ENCODE peak calls at places on chromosomes 11 and 22, in ten cellular contexts. One of them, this sample, is unnamed. For H3K36me3, the result is how much of the 10 kb centered on the place peaks cover.

GRCh38 chr11:69982675-69983570 is 95.2 kb upstream of the ANO1 start:
- DNase-seq in colonic mucosa: no peak
- DNase-seq in CD4-positive, alpha-beta memory T cell: no peak
- DNase-seq in hepatocyte: no peak
- DNase-seq in mesenchymal stem cell: no peak
- DNase-seq in HCT116: no peak
- DNase-seq in ovary: no peak
- DNase-seq in naive thymus-derived CD4-positive, alpha-beta T cell: no peak
- DNase-seq in neuronal stem cell: no peak
- DNase-seq in body of pancreas: no peak
- DNase-seq in this sample: no peak

GRCh38 chr11:60971520-60971919 is at the start of gene CD6:
- DNase-seq in colonic mucosa: no peak
- DNase-seq in hepatocyte: no peak
- DNase-seq in naive thymus-derived CD4-positive, alpha-beta T cell: peak
- DNase-seq in neuronal stem cell: no peak
- DNase-seq in HCT116: no peak
- DNase-seq in mesenchymal stem cell: no peak
- DNase-seq in body of pancreas: no peak
- DNase-seq in ovary: no peak
- DNase-seq in CD4-positive, alpha-beta memory T cell: peak
- DNase-seq in this sample: no peak

GRCh38 chr22:44620841-44621382 is 81.1 kb upstream of the PRR5 start:
- DNase-seq in mesenchymal stem cell: no peak
- DNase-seq in neuronal stem cell: no peak
- DNase-seq in CD4-positive, alpha-beta memory T cell: no peak
- DNase-seq in naive thymus-derived CD4-positive, alpha-beta T cell: no peak
- DNase-seq in colonic mucosa: no peak
- DNase-seq in HCT116: no peak
- DNase-seq in body of pancreas: no peak
- DNase-seq in ovary: no peak
- DNase-seq in hepatocyte: no peak
- DNase-seq in this sample: no peak

GRCh38 chr11:10930224-10930960 is 72.5 kb upstream of the ZBED5 start:
- DNase-seq in ovary: no peak
- DNase-seq in HCT116: no peak
- DNase-seq in naive thymus-derived CD4-positive, alpha-beta T cell: no peak
- DNase-seq in neuronal stem cell: no peak
- DNase-seq in body of pancreas: no peak
- DNase-seq in mesenchymal stem cell: peak
- DNase-seq in colonic mucosa: peak
- DNase-seq in CD4-positive, alpha-beta memory T cell: peak
- DNase-seq in hepatocyte: no peak
- DNase-seq in this sample: no peak

GRCh38 chr22:23212061-23213030 is 32.0 kb downstream of the BCR start:
- DNase-seq in colonic mucosa: no peak
- DNase-seq in HCT116: no peak
- DNase-seq in naive thymus-derived CD4-positive, alpha-beta T cell: no peak
- DNase-seq in body of pancreas: no peak
- DNase-seq in mesenchymal stem cell: no peak
- DNase-seq in ovary: no peak
- DNase-seq in CD4-positive, alpha-beta memory T cell: no peak
- DNase-seq in neuronal stem cell: no peak
- DNase-seq in hepatocyte: no peak
- DNase-seq in this sample: peak

GRCh38 chr22:35071784-35072183 is 5.8 kb downstream of the ISX start:
- DNase-seq in CD4-positive, alpha-beta memory T cell: no peak
- DNase-seq in colonic mucosa: peak
- DNase-seq in mesenchymal stem cell: no peak
- DNase-seq in HCT116: no peak
- DNase-seq in body of pancreas: no peak
- DNase-seq in ovary: no peak
- DNase-seq in neuronal stem cell: no peak
- DNase-seq in hepatocyte: no peak
- DNase-seq in naive thymus-derived CD4-positive, alpha-beta T cell: no peak
- DNase-seq in this sample: no peak

GRCh38 chr11:11659567-11660341 is 37.9 kb upstream of the GALNT18 start:
- DNase-seq in mesenchymal stem cell: no peak
- DNase-seq in hepatocyte: no peak
- DNase-seq in naive thymus-derived CD4-positive, alpha-beta T cell: no peak
- DNase-seq in body of pancreas: no peak
- DNase-seq in colonic mucosa: no peak
- DNase-seq in CD4-positive, alpha-beta memory T cell: no peak
- DNase-seq in HCT116: no peak
- DNase-seq in ovary: no peak
- DNase-seq in neuronal stem cell: no peak
- DNase-seq in this sample: no peak

GRCh38 chr11:108002476-108002875 is 6.2 kb upstream of the CUL5 start:
- DNase-seq in CD4-positive, alpha-beta memory T cell: no peak
- DNase-seq in hepatocyte: no peak
- DNase-seq in colonic mucosa: no peak
- DNase-seq in body of pancreas: no peak
- DNase-seq in mesenchymal stem cell: no peak
- DNase-seq in ovary: no peak
- DNase-seq in neuronal stem cell: no peak
- DNase-seq in naive thymus-derived CD4-positive, alpha-beta T cell: no peak
- DNase-seq in HCT116: no peak
- DNase-seq in this sample: no peak

GRCh38 chr11:125591659-125592304 is 870 bp upstream of the STT3A start:
- DNase-seq in mesenchymal stem cell: no peak
- DNase-seq in body of pancreas: peak
- DNase-seq in HCT116: no peak
- DNase-seq in CD4-positive, alpha-beta memory T cell: no peak
- DNase-seq in naive thymus-derived CD4-positive, alpha-beta T cell: no peak
- DNase-seq in hepatocyte: peak
- DNase-seq in colonic mucosa: peak
- DNase-seq in neuronal stem cell: no peak
- DNase-seq in ovary: peak
- DNase-seq in this sample: peak

GRCh38 chr11:19660076-19660475 is 52.6 kb upstream of the NAV2 start:
- DNase-seq in hepatocyte: peak
- DNase-seq in naive thymus-derived CD4-positive, alpha-beta T cell: no peak
- DNase-seq in CD4-positive, alpha-beta memory T cell: no peak
- DNase-seq in ovary: no peak
- DNase-seq in body of pancreas: no peak
- DNase-seq in HCT116: peak
- DNase-seq in colonic mucosa: no peak
- DNase-seq in mesenchymal stem cell: peak
- DNase-seq in neuronal stem cell: no peak
- DNase-seq in this sample: peak

GRCh38 chr11:21894492-21894891 is 298.4 kb upstream of the ANO5 start:
- DNase-seq in colonic mucosa: no peak
- DNase-seq in body of pancreas: no peak
- DNase-seq in ovary: no peak
- DNase-seq in naive thymus-derived CD4-positive, alpha-beta T cell: no peak
- DNase-seq in CD4-positive, alpha-beta memory T cell: no peak
- DNase-seq in neuronal stem cell: no peak
- DNase-seq in HCT116: no peak
- DNase-seq in hepatocyte: no peak
- DNase-seq in mesenchymal stem cell: no peak
- DNase-seq in this sample: no peak

GRCh38 chr11:75387742-75388294 is 11.5 kb upstream of the RPS3 start:
- DNase-seq in CD4-positive, alpha-beta memory T cell: no peak
- DNase-seq in mesenchymal stem cell: no peak
- DNase-seq in ovary: no peak
- DNase-seq in neuronal stem cell: no peak
- DNase-seq in body of pancreas: no peak
- DNase-seq in colonic mucosa: no peak
- DNase-seq in HCT116: no peak
- DNase-seq in hepatocyte: no peak
- DNase-seq in naive thymus-derived CD4-positive, alpha-beta T cell: no peak
- DNase-seq in this sample: no peak

GRCh38 chr22:33921576-33922181 is 1.4 kb upstream of the LARGE1 start:
- DNase-seq in colonic mucosa: peak
- DNase-seq in mesenchymal stem cell: peak
- DNase-seq in hepatocyte: peak
- DNase-seq in naive thymus-derived CD4-positive, alpha-beta T cell: no peak
- DNase-seq in body of pancreas: peak
- DNase-seq in neuronal stem cell: peak
- DNase-seq in CD4-positive, alpha-beta memory T cell: no peak
- DNase-seq in ovary: peak
- DNase-seq in HCT116: no peak
- DNase-seq in this sample: no peak

GRCh38 chr22:20569059-20570058 is 61.9 kb downstream of the MED15 start:
- DNase-seq in hepatocyte: peak
- DNase-seq in colonic mucosa: no peak
- DNase-seq in neuronal stem cell: no peak
- DNase-seq in ovary: peak
- DNase-seq in CD4-positive, alpha-beta memory T cell: peak
- DNase-seq in mesenchymal stem cell: peak
- DNase-seq in naive thymus-derived CD4-positive, alpha-beta T cell: peak
- DNase-seq in HCT116: peak
- DNase-seq in body of pancreas: peak
- DNase-seq in this sample: peak

GRCh38 chr11:103729653-103730052 is 306.8 kb upstream of the DDI1 start:
- DNase-seq in naive thymus-derived CD4-positive, alpha-beta T cell: no peak
- DNase-seq in HCT116: no peak
- DNase-seq in neuronal stem cell: no peak
- DNase-seq in CD4-positive, alpha-beta memory T cell: no peak
- DNase-seq in colonic mucosa: no peak
- DNase-seq in mesenchymal stem cell: no peak
- DNase-seq in hepatocyte: no peak
- DNase-seq in ovary: no peak
- DNase-seq in body of pancreas: no peak
- DNase-seq in this sample: no peak

GRCh38 chr22:49947296-49947622 is 13.3 kb upstream of the PIM3 start:
- DNase-seq in mesenchymal stem cell: no peak
- DNase-seq in ovary: no peak
- DNase-seq in HCT116: no peak
- DNase-seq in naive thymus-derived CD4-positive, alpha-beta T cell: no peak
- DNase-seq in body of pancreas: no peak
- DNase-seq in colonic mucosa: no peak
- DNase-seq in hepatocyte: no peak
- DNase-seq in CD4-positive, alpha-beta memory T cell: no peak
- DNase-seq in neuronal stem cell: no peak
- DNase-seq in this sample: no peak
- H3K27ac ChIP-seq in mesenchymal stem cell: no peak
- H3K27ac ChIP-seq in ovary: no peak
- H3K27ac ChIP-seq in HCT116: peak
- H3K27ac ChIP-seq in naive thymus-derived CD4-positive, alpha-beta T cell: peak
- H3K27ac ChIP-seq in body of pancreas: peak
- H3K27ac ChIP-seq in colonic mucosa: peak
- H3K27ac ChIP-seq in hepatocyte: peak
- H3K27ac ChIP-seq in CD4-positive, alpha-beta memory T cell: no peak
- H3K27ac ChIP-seq in neuronal stem cell: no peak
- H3K27ac ChIP-seq in this sample: no peak

DNA sequence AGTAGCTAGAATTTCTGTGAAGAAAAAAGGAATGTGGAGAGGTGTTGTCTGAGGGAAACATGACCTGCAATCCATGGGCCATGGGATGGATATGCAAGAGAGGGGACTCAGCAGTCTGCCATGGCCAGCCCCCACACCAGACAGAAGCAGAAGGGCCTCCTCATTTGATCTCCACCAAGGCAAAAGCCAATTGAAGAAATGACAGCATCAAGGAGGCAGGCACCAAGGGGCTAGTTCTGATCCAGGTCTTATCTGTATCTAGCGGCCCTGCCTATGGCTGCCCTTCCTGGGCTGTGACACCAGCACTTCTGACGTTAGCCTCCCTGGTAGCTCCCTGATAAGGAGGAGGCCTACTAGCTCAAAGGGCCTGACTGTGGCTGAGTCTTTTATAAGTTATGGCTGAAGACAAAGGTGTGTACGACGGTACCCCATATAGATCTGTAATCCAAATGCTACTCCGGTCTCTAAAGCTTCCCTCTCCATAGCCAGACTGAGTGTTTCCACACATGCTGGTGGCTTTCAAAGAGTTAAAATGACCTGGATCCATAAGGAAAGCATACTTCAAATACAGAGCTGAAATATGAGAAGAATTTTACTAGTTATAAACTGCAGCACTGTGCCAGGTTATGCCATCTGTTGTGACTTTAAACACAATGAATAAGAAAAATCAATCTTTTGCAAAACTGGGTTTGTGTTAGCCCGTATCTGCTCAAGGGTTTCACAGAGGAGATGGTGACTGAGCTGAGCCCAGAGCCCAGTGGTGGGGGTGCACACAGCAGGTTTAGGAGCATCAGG is 34.4 kb downstream of the HIRA start:
- DNase-seq in body of pancreas: no peak
- DNase-seq in HCT116: no peak
- DNase-seq in ovary: no peak
- DNase-seq in CD4-positive, alpha-beta memory T cell: no peak
- DNase-seq in neuronal stem cell: no peak
- DNase-seq in naive thymus-derived CD4-positive, alpha-beta T cell: no peak
- DNase-seq in hepatocyte: no peak
- DNase-seq in mesenchymal stem cell: no peak
- DNase-seq in colonic mucosa: no peak
- DNase-seq in this sample: no peak
- H3K36me3 ChIP-seq in body of pancreas: under half
- H3K36me3 ChIP-seq in HCT116: under half
- H3K36me3 ChIP-seq in ovary: under half
- H3K36me3 ChIP-seq in CD4-positive, alpha-beta memory T cell: half or more
- H3K36me3 ChIP-seq in neuronal stem cell: half or more
- H3K36me3 ChIP-seq in naive thymus-derived CD4-positive, alpha-beta T cell: half or more
- H3K36me3 ChIP-seq in hepatocyte: under half
- H3K36me3 ChIP-seq in mesenchymal stem cell: half or more
- H3K36me3 ChIP-seq in colonic mucosa: under half
- H3K36me3 ChIP-seq in this sample: half or more

DNA sequence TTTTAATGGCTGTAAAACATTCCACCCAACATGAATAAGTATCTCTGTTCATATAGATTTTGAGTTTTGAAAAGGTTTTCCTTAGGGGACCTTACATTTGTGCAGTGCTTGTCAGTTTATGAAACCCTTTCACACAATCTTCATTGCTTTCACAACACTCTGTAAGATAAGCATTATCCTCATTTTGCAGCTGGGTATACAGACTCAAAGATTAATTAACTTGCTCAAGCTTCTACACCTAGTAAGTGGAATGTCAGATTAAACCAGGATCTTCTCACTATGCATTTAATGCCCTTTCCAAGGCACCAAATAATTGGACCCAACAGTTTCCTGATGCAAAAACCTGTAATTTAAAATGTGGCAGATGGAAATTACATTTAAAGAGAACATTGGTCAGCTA is 11.6 kb upstream of the GAB2 start:
- DNase-seq in mesenchymal stem cell: no peak
- DNase-seq in colonic mucosa: no peak
- DNase-seq in ovary: no peak
- DNase-seq in neuronal stem cell: no peak
- DNase-seq in body of pancreas: no peak
- DNase-seq in naive thymus-derived CD4-positive, alpha-beta T cell: no peak
- DNase-seq in hepatocyte: no peak
- DNase-seq in CD4-positive, alpha-beta memory T cell: no peak
- DNase-seq in HCT116: no peak
- DNase-seq in this sample: no peak
- H3K27ac ChIP-seq in mesenchymal stem cell: no peak
- H3K27ac ChIP-seq in colonic mucosa: no peak
- H3K27ac ChIP-seq in ovary: no peak
- H3K27ac ChIP-seq in neuronal stem cell: no peak
- H3K27ac ChIP-seq in body of pancreas: no peak
- H3K27ac ChIP-seq in naive thymus-derived CD4-positive, alpha-beta T cell: no peak
- H3K27ac ChIP-seq in hepatocyte: no peak
- H3K27ac ChIP-seq in CD4-positive, alpha-beta memory T cell: no peak
- H3K27ac ChIP-seq in HCT116: no peak
- H3K27ac ChIP-seq in this sample: no peak

DNA sequence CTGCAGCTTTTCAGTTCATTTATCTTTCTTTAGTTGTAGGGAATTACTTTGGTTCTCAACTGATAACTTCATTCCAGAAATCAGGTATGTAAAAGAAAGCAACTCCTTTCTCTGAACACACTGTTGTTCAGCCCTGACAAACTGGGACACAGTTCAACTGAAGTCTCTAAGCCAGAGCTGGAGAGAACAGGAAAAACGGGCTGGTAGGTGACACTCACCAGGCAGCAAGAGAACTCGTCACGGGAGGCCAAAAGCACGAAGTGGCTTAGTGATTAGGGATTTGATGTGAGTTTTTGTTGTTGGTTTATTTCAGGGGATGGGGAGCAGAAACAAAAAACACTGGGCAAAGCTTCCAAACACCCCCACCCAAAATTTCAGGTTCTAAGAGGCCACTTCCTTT is 54.1 kb downstream of the MYH9 start:
- DNase-seq in ovary: no peak
- DNase-seq in colonic mucosa: no peak
- DNase-seq in naive thymus-derived CD4-positive, alpha-beta T cell: no peak
- DNase-seq in neuronal stem cell: no peak
- DNase-seq in mesenchymal stem cell: no peak
- DNase-seq in hepatocyte: peak
- DNase-seq in CD4-positive, alpha-beta memory T cell: no peak
- DNase-seq in HCT116: no peak
- DNase-seq in body of pancreas: peak
- DNase-seq in this sample: no peak
- H3K36me3 ChIP-seq in ovary: under half
- H3K36me3 ChIP-seq in colonic mucosa: under half
- H3K36me3 ChIP-seq in naive thymus-derived CD4-positive, alpha-beta T cell: under half
- H3K36me3 ChIP-seq in neuronal stem cell: half or more
- H3K36me3 ChIP-seq in mesenchymal stem cell: half or more
- H3K36me3 ChIP-seq in hepatocyte: under half
- H3K36me3 ChIP-seq in CD4-positive, alpha-beta memory T cell: under half
- H3K36me3 ChIP-seq in HCT116: under half
- H3K36me3 ChIP-seq in body of pancreas: under half
- H3K36me3 ChIP-seq in this sample: half or more

This sample was measured in RWPE2.